ENCODE peak calls at places on chromosomes 5 and 9, in seven cellular contexts. I, O, X, B, A, M and C are unnamed samples.

GRCh38 chr9:82584349-82584846 is 478.5 kb downstream of the RASEF start:
- DNase-seq in I (no peak), A (peak; percentile 11), O (no peak), B (no peak), M (no peak), X (no peak), C (peak; percentile 23)

GRCh38 chr9:75993434-75993833 is 103.0 kb downstream of the PCSK5 start:
- DNase-seq in O (peak; percentile 2), X (no peak), M (no peak), A (peak; percentile 95), I (no peak), B (no peak), C (peak; percentile 10)

GRCh38 chr9:90296539-90296938 is 346.1 kb downstream of the DIRAS2 start:
- DNase-seq in I (no peak), X (no peak), B (no peak), M (no peak), A (no peak), O (no peak), C (no peak)

GRCh38 chr5:14247054-14247386 is 103.9 kb downstream of the TRIO start:
- DNase-seq in I (no peak), X (no peak), O (no peak), B (no peak), A (no peak), M (no peak), C (no peak)

GRCh38 chr9:136342191-136343120 is 15.1 kb downstream of the GPSM1 start:
- DNase-seq in M (peak; percentile 81), I (peak; percentile 95), B (peak; percentile 95), X (no peak), A (no peak), O (peak; percentile 58), C (peak; percentile 82)

GRCh38 chr5:58076473-58077257 is 383.2 kb downstream of the PLK2 start:
- DNase-seq in I (peak; percentile 12), X (no peak), M (no peak), B (no peak), O (no peak), A (no peak), C (no peak)

GRCh38 chr9:19441730-19442129 is 32.9 kb downstream of the ACER2 start:
- DNase-seq in O (no peak), X (no peak), A (no peak), I (no peak), M (no peak), B (peak; percentile 48), C (no peak)

GRCh38 chr9:132838291-132838690 is 39.8 kb downstream of the AK8 start:
- DNase-seq in M (no peak), A (no peak), B (no peak), I (no peak), X (no peak), O (no peak), C (no peak)

GRCh38 chr5:161094411-161094810 is 242.4 kb upstream of the ATP10B start:
- DNase-seq in O (peak; percentile 49), B (no peak), I (no peak), A (peak; percentile 74), X (peak; percentile 45), M (peak; percentile 62), C (peak; percentile 14)

GRCh38 chr9:137067860-137068538 is 2.4 kb downstream of the SAPCD2 start:
- DNase-seq in X (no peak), B (peak; percentile 89), O (peak; percentile 51), I (peak; percentile 92), A (peak; percentile 74), M (peak; percentile 73), C (peak; percentile 85)

GRCh38 chr5:10077721-10078551 is 171.8 kb downstream of the ATPSCKMT start:
- DNase-seq in X (peak; percentile 70), I (no peak), M (peak; percentile 79), O (peak; percentile 84), B (no peak), A (no peak), C (peak; percentile 87)

GRCh38 chr9:116191757-116192415 is 38.3 kb downstream of the PAPPA start:
- DNase-seq in X (no peak), B (no peak), M (no peak), O (no peak), I (no peak), A (no peak), C (no peak)

GRCh38 chr9:1759009-1759408 is 256.1 kb upstream of the SMARCA2 start:
- DNase-seq in O (no peak), A (peak; percentile 7), I (no peak), B (peak; percentile 55), X (no peak), M (no peak), C (no peak)

GRCh38 chr5:149060325-149060724 is 2.5 kb downstream of the SH3TC2 start:
- DNase-seq in X (peak; percentile 26), B (peak; percentile 32), I (no peak), A (peak; percentile 67), O (no peak), M (peak; percentile 32), C (no peak)

GRCh38 chr5:33363537-33363936 is 77.2 kb upstream of the TARS1 start:
- DNase-seq in A (no peak), I (no peak), O (no peak), X (no peak), B (no peak), M (no peak), C (peak; percentile 17)

GRCh38 chr5:68252678-68253520 is 37.3 kb downstream of the PIK3R1 start:
- DNase-seq in X (peak; percentile 26), I (no peak), M (peak; percentile 76), O (peak; percentile 79), A (peak; percentile 44), B (peak; percentile 81), C (peak; percentile 77)

GRCh38 chr5:146076028-146076427 is 29.3 kb downstream of the PLAC8L1 start:
- DNase-seq in A (no peak), I (no peak), M (no peak), O (no peak), X (no peak), B (peak; percentile 86), C (no peak)

GRCh38 chr9:21994996-21995651 is 533 bp downstream of the CDKN2B-AS1 start:
- DNase-seq in A (no peak), O (peak; percentile 85), X (no peak), M (peak; percentile 55), B (peak; percentile 91), I (peak; percentile 94), C (peak; percentile 80)

GRCh38 chr9:114046237-114046755 is 31.8 kb downstream of the AMBP start:
- DNase-seq in B (no peak), O (no peak), M (no peak), X (no peak), I (no peak), A (no peak), C (no peak)

GRCh38 chr9:75108571-75108970 is 20.3 kb downstream of the OSTF1 start:
- DNase-seq in A (no peak), O (peak; percentile 29), I (peak; percentile 86), M (peak; percentile 67), B (no peak), X (peak; percentile 15), C (peak; percentile 74)

GRCh38 chr5:103094737-103095136 is 25.2 kb downstream of the GIN1 start:
- DNase-seq in I (no peak), X (no peak), O (no peak), B (peak; percentile 69), A (no peak), M (no peak), C (no peak)

GRCh38 chr9:136865768-136866103 is 372 bp downstream of the EDF1 start:
- DNase-seq in O (no peak), X (no peak), A (no peak), B (no peak), M (no peak), I (no peak), C (no peak)